ENCODE peak calls at places on chromosomes 12 and 14, in nine cellular contexts. F, A, E, P, T, W, L, Y and D are unnamed samples.
A peak's percentile ranks its signal among the peaks of the same experiment; 100 is the strongest.

GRCh38 chr14:106291626-106292025 is 765.2 kb downstream of the TMEM121 start:
- DNase-seq in F (no peak), A (no peak), E (no peak), P (no peak), T (no peak), W (no peak), L (no peak), Y (no peak), D (no peak)

GRCh38 chr12:21607701-21608100 is 3.1 kb upstream of the GYS2 start:
- DNase-seq in F (no peak), A (no peak), E (no peak), P (no peak), T (peak; percentile 2), W (peak; percentile 16), L (no peak), Y (peak; percentile 10), D (no peak)

GRCh38 chr12:69896653-69897381 is 71.8 kb downstream of the MYRFL start:
- DNase-seq in F (no peak), A (no peak), E (peak; percentile 77), P (no peak), T (no peak), W (no peak), L (no peak), Y (no peak), D (no peak)

GRCh38 chr12:90858261-90858660 is 96.7 kb downstream of the CCER1 start:
- DNase-seq in F (no peak), A (peak; percentile 69), E (no peak), P (no peak), T (peak; percentile 39), W (peak; percentile 53), L (no peak), Y (peak; percentile 80), D (peak; percentile 83)

GRCh38 chr12:112161711-112162110 is 36.4 kb downstream of the TRAFD1 start:
- DNase-seq in F (no peak), A (no peak), E (no peak), P (no peak), T (no peak), W (no peak), L (peak; percentile 15), Y (no peak), D (no peak)

GRCh38 chr14:94689218-94689984 is 77.2 kb downstream of the SERPINA3 start:
- DNase-seq in F (peak; percentile 88), A (peak; percentile 48), E (peak; percentile 80), P (peak; percentile 74), T (peak; percentile 7), W (peak; percentile 31), L (peak; percentile 75), Y (peak; percentile 86), D (peak; percentile 84)

GRCh38 chr12:72010365-72010764 is 71.7 kb downstream of the TPH2 start:
- DNase-seq in F (no peak), A (no peak), E (no peak), P (no peak), T (peak; percentile 71), W (peak; percentile 81), L (no peak), Y (no peak), D (no peak)

GRCh38 chr12:104985206-104985605 is 910 bp upstream of the NOPCHAP1 start:
- DNase-seq in F (no peak), A (no peak), E (no peak), P (no peak), T (no peak), W (no peak), L (no peak), Y (no peak), D (peak; percentile 9)

GRCh38 chr12:26636710-26637328 is 196.2 kb downstream of the ITPR2 start:
- DNase-seq in F (no peak), A (no peak), E (no peak), P (no peak), T (peak; percentile 81), W (peak; percentile 88), L (no peak), Y (no peak), D (peak; percentile 41)

GRCh38 chr12:124923906-124924734 is 9.7 kb upstream of the UBC start:
- DNase-seq in F (no peak), A (no peak), E (peak; percentile 84), P (no peak), T (peak; percentile 66), W (peak; percentile 77), L (peak; percentile 56), Y (no peak), D (peak; percentile 54)

DNA sequence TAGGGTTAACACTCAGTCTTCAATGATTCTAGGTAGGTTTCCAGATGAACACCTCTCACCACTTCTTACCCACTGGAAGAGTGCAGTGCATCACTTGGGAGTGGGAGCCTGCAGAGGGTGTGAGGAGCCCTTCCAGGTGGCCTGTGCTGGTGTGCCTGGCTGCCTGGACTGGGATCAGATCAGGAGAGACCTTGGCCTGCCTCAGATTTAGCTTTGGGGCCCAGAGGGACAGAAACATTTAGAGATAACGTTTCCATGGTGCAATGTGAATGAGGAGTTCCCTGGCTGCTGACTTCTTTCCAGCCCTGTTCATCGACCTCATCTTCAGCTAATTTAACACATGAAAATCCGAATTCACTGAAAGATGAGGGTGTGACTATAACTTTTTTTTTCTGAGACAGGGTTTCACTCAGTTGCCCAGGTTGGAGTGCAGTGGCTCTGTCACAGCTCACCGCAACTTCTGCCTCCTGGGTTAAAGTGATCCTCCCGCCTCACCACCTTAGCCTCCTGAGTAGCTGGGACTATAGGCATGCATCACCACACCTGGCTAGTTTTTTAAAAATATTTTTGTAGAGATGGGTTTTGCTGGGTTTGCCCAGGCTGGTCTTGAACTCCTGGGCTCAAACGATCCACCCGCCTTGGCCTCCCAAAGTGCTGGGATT is 53.6 kb downstream of the SUSD6 start:
- DNase-seq in F (no peak), A (no peak), E (no peak), P (no peak), T (no peak), W (no peak), L (no peak), Y (peak; percentile 58), D (no peak)
- TF ChIP-seq CTCF in F (no peak), A (no peak), E (no peak), P (no peak), T (no peak), W (no peak), L (no peak), Y (no peak), D (no peak)

GRCh38 chr14:75040497-75040896 is 10.8 kb downstream of the MLH3 start:
- DNase-seq in F (no peak), A (no peak), E (no peak), P (no peak), T (no peak), W (no peak), L (no peak), Y (no peak), D (no peak)

GRCh38 chr14:75042040-75042439 is 9.2 kb downstream of the MLH3 start:
- DNase-seq in F (no peak), A (no peak), E (no peak), P (no peak), T (peak; percentile 51), W (peak; percentile 55), L (no peak), Y (no peak), D (no peak)

GRCh38 chr14:75044322-75044721 is 6.9 kb downstream of the MLH3 start:
- DNase-seq in F (no peak), A (no peak), E (no peak), P (no peak), T (peak; percentile 81), W (peak; percentile 83), L (no peak), Y (no peak), D (no peak)

GRCh38 chr14:75040959-75041358 is 10.3 kb downstream of the MLH3 start:
- DNase-seq in F (no peak), A (no peak), E (no peak), P (no peak), T (no peak), W (no peak), L (no peak), Y (no peak), D (no peak)

GRCh38 chr14:75041613-75042012 is 9.7 kb downstream of the MLH3 start:
- DNase-seq in F (no peak), A (peak; percentile 59), E (no peak), P (no peak), T (no peak), W (no peak), L (no peak), Y (no peak), D (peak; percentile 51)
- TF ChIP-seq CTCF in F (no peak), A (no peak), E (no peak), P (no peak), T (no peak), W (no peak), L (no peak), Y (no peak), D (no peak)

GRCh38 chr12:65825323-65825572 is 965 bp downstream of the HMGA2 start:
- DNase-seq in F (no peak), A (no peak), E (no peak), P (no peak), T (no peak), W (no peak), L (no peak), Y (no peak), D (no peak)

GRCh38 chr12:65823481-65824313 is 586 bp upstream of the HMGA2 start:
- DNase-seq in F (peak; percentile 81), A (peak; percentile 77), E (peak; percentile 65), P (peak; percentile 83), T (peak; percentile 45), W (peak; percentile 56), L (peak; percentile 58), Y (peak; percentile 86), D (peak; percentile 81)

GRCh38 chr12:65821336-65821735 is 2.9 kb upstream of the HMGA2 start:
- DNase-seq in F (no peak), A (no peak), E (no peak), P (no peak), T (no peak), W (peak; percentile 36), L (no peak), Y (no peak), D (no peak)

GRCh38 chr12:65824314-65824563 is at the start of gene HMGA2:
- DNase-seq in F (peak; percentile 81), A (peak; percentile 61), E (no peak), P (peak; percentile 72), T (peak; percentile 78), W (no peak), L (peak; percentile 64), Y (no peak), D (no peak)

GRCh38 chr12:65822732-65823480 is 1.4 kb upstream of the HMGA2 start:
- DNase-seq in F (peak; percentile 79), A (peak; percentile 69), E (peak; percentile 93), P (peak; percentile 75), T (peak; percentile 71), W (peak; percentile 79), L (no peak), Y (peak; percentile 87), D (peak; percentile 74)
- TF ChIP-seq CTCF in F (no peak), A (no peak), E (no peak), P (no peak), T (no peak), W (peak; percentile 11), L (no peak), Y (peak; percentile 14), D (no peak)

DNA sequence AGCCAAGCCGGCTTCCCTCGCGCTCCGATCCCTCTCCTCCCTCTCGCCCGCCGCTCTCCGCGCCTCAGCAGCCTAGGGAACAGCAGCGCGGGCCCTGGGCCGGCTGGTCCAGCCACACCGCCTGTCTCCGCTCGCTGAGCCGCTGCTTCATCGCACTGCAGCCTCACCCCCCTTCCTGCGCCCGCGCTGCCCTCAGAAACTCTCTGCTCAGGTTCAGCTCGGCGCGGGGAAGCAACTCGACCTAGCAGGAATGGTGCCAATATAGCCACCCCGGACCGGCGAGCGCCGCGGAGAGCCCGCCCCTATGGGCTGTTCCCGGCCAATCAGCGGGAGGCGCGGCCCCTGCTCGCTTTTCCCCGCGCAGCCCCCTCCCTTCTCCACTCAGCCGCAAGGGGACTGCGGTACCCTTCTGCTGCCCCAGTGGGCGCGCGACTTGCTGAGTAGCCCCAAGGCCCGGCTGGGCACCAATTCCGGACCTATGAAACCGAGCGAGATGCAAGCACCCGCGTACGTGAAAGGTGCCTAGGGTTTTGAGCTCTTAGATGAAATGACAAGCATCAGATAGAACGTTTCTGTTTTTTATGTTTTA is at the start of gene ADAMTS20:
- DNase-seq in F (peak; percentile 81), A (no peak), E (peak; percentile 97), P (no peak), T (peak; percentile 4), W (peak; percentile 15), L (no peak), Y (peak; percentile 71), D (no peak)
- TF ChIP-seq CTCF in F (peak; percentile 75), A (no peak), E (peak; percentile 68), P (no peak), T (no peak), W (no peak), L (no peak), Y (no peak), D (no peak)